ENCODE peak calls at places on chromosome 10, in ten cellular contexts. D is coronary artery; F is NB4; H is epithelial cell of esophagus; B is transverse colon; W is GM06990; E is spleen; V is A549; A is breast epithelium; Y is effector memory CD4-positive, alpha-beta T cell. O is an unnamed sample.

GRCh38 chr10:28036587-28036986 is 37.7 kb upstream of the ODAD2 start:
- DNase-seq in D (no peak), F (no peak), H (no peak), B (no peak), W (no peak), E (no peak), V (no peak), A (no peak), Y (no peak), O (no peak)

GRCh38 chr10:33161550-33162247 is 172.8 kb downstream of the NRP1 start:
- DNase-seq in D (no peak), F (no peak), H (no peak), B (no peak), W (no peak), E (no peak), V (no peak), A (no peak), Y (no peak), O (no peak)

GRCh38 chr10:114429581-114430335 is 25.5 kb upstream of the AFAP1L2 start:
- DNase-seq in D (no peak), F (no peak), H (no peak), B (no peak), W (no peak), E (no peak), V (no peak), A (no peak), Y (no peak), O (no peak)

GRCh38 chr10:110501142-110501937 is 3.6 kb downstream of the DUSP5 start:
- DNase-seq in D (peak; percentile 87), F (peak; percentile 88), H (peak; percentile 93), B (peak; percentile 88), W (peak; percentile 74), E (peak; percentile 85), V (peak; percentile 90), A (peak; percentile 75), Y (peak; percentile 44), O (peak; percentile 95)

GRCh38 chr10:31263903-31264302 is 55.1 kb upstream of the ZEB1 start:
- DNase-seq in D (no peak), F (no peak), H (peak; percentile 33), B (no peak), W (no peak), E (no peak), V (no peak), A (no peak), Y (no peak), O (no peak)

GRCh38 chr10:65518379-65518778 is 1407.5 kb upstream of the LRRTM3 start:
- DNase-seq in D (no peak), F (no peak), H (peak; percentile 5), B (no peak), W (no peak), E (no peak), V (no peak), A (no peak), Y (no peak), O (no peak)

GRCh38 chr10:43409385-43410109 is 561 bp upstream of the HNRNPF start:
- DNase-seq in D (no peak), F (peak; percentile 73), H (no peak), B (peak; percentile 69), W (peak; percentile 53), E (peak; percentile 91), V (no peak), A (no peak), Y (peak; percentile 63), O (peak; percentile 32)

GRCh38 chr10:21497177-21497807 is 28.2 kb downstream of the SKIDA1 start:
- DNase-seq in D (peak; percentile 89), F (peak; percentile 65), H (peak; percentile 90), B (peak; percentile 91), W (no peak), E (peak; percentile 90), V (peak; percentile 96), A (peak; percentile 90), Y (no peak), O (peak; percentile 99)

GRCh38 chr10:21069278-21069677 is 172.2 kb upstream of the NEBL start:
- DNase-seq in D (no peak), F (no peak), H (no peak), B (no peak), W (no peak), E (no peak), V (no peak), A (no peak), Y (no peak), O (peak; percentile 30)

GRCh38 chr10:91708174-91708861 is 75.4 kb upstream of the PPP1R3C start:
- DNase-seq in D (no peak), F (no peak), H (no peak), B (no peak), W (no peak), E (no peak), V (no peak), A (no peak), Y (no peak), O (no peak)
- H3K4me3 ChIP-seq in D (no peak overlapping the region), F (no peak overlapping the region), H (no peak overlapping the region), B (no peak overlapping the region), W (no peak overlapping the region), E (no peak overlapping the region), V (no peak overlapping the region), A (no peak overlapping the region), Y (no peak overlapping the region), O (no peak overlapping the region)

GRCh38 chr10:74888947-74889661 is 62.7 kb downstream of the KAT6B start:
- DNase-seq in D (no peak), F (peak; percentile 16), H (peak; percentile 15), B (no peak), W (no peak), E (no peak), V (no peak), A (no peak), Y (no peak), O (no peak)

GRCh38 chr10:74891048-74891447 is 64.6 kb downstream of the KAT6B start:
- DNase-seq in D (no peak), F (no peak), H (no peak), B (no peak), W (no peak), E (no peak), V (no peak), A (no peak), Y (no peak), O (no peak)

GRCh38 chr10:74892874-74893273 is 66.5 kb downstream of the KAT6B start:
- DNase-seq in D (no peak), F (no peak), H (no peak), B (no peak), W (no peak), E (no peak), V (no peak), A (no peak), Y (no peak), O (no peak)

GRCh38 chr10:74889662-74889998 is 63.2 kb downstream of the KAT6B start:
- DNase-seq in D (no peak), F (no peak), H (no peak), B (no peak), W (no peak), E (no peak), V (no peak), A (no peak), Y (no peak), O (no peak)

DNA sequence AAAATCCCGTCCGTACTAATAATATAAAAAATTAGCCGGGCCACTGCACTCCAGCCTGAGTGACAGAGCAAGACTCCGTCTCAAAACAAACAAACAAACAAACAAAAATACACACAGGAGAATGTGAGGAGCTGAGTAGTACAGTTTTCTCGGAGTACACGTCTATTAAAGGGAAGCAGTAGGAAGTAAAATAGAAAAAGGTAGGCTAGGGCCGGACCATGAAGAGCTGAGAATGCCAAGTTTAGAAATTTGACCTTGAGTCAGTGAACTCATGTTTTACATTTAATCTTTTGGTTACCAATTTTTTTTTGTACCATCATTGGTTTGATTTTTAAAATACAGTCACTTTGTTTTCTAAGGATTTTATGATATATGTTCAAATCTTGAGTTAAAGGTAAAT is 64.1 kb downstream of the KAT6B start:
- DNase-seq in D (no peak), F (no peak), H (no peak), B (no peak), W (no peak), E (no peak), V (no peak), A (no peak), Y (no peak), O (no peak)
- H3K4me3 ChIP-seq in D (no peak overlapping the region), F (no peak overlapping the region), H (no peak overlapping the region), B (no peak overlapping the region), W (no peak overlapping the region), E (no peak overlapping the region), V (no peak overlapping the region), A (no peak overlapping the region), Y (no peak overlapping the region), O (no peak overlapping the region)

DNA sequence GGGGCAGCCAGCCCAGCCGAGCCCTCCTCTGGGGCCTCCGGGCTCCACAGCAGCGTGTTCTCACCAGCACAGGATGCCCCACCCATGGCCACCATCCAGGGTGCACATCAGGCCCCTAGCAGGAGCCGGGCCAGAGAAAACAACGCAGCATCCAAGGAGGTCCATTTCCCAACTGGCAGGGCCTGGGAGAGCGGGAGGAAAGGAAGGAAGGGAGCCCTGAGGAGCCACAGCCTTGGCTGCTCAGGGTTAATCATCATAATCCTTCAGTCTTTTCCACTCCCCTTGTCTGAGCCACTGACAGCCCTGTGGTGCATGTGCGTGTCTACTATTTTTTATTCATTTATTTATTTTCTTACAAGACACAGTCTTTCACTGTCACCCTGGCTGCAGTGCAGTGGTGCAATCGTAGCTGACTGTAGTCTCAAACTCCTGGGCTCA is 3.6 kb downstream of the PLAC9 start:
- DNase-seq in D (peak; percentile 97), F (no peak), H (peak; percentile 19), B (no peak), W (no peak), E (no peak), V (no peak), A (no peak), Y (no peak), O (no peak)
- H3K4me3 ChIP-seq in D (peak overlapping the region; percentile 36), F (no peak overlapping the region), H (no peak overlapping the region), B (no peak overlapping the region), W (no peak overlapping the region), E (no peak overlapping the region), V (no peak overlapping the region), A (no peak overlapping the region), Y (no peak overlapping the region), O (no peak overlapping the region)

GRCh38 chr10:78207776-78208175 is 174.1 kb downstream of the RPS24 start:
- DNase-seq in D (no peak), F (no peak), H (no peak), B (no peak), W (no peak), E (no peak), V (no peak), A (no peak), Y (no peak), O (no peak)
- H3K4me3 ChIP-seq in D (no peak overlapping the region), F (no peak overlapping the region), H (no peak overlapping the region), B (no peak overlapping the region), W (no peak overlapping the region), E (no peak overlapping the region), V (no peak overlapping the region), A (no peak overlapping the region), Y (no peak overlapping the region), O (no peak overlapping the region)

O was measured in cardiac muscle cell.